ENCODE peak calls at places on chromosomes 2 and 18, in eight cellular contexts. W is hippocampal formation, F is DMS 273 treated with DMSO at 0.1 percent for 48 hours, J is amniotic epithelial cell, B is Calu3, V is ecto neural progenitor cell, T is foreskin fibroblast, A is esophagus squamous epithelium. Z is an unnamed sample.

GRCh38 chr18:49399003-49399402 is 61.4 kb downstream of the DYM start:
- DNase-seq in V (no peak), J (peak), W (no peak), A (no peak), T (peak), B (no peak), F (no peak), Z (peak)

GRCh38 chr2:39000552-39000951 is 110.9 kb downstream of the ARHGEF33 start:
- DNase-seq in J (no peak), A (no peak), B (no peak), F (no peak), V (no peak), W (no peak), T (no peak), Z (no peak)

GRCh38 chr2:3620834-3621233 is 25.9 kb downstream of the COLEC11 start:
- DNase-seq in B (no peak), A (no peak), W (no peak), J (peak), V (no peak), T (no peak), F (no peak), Z (no peak)

GRCh38 chr2:176461098-176461497 is 191.9 kb downstream of the MTX2 start:
- DNase-seq in T (no peak), A (no peak), B (no peak), F (no peak), V (no peak), J (no peak), W (no peak), Z (no peak)

GRCh38 chr18:2988041-2988794 is 24.7 kb downstream of the LPIN2 start:
- DNase-seq in A (no peak), T (peak), J (peak), V (no peak), B (no peak), W (no peak), F (no peak), Z (no peak)

GRCh38 chr18:8549254-8549653 is 60.0 kb upstream of the RAB12 start:
- DNase-seq in A (no peak), V (no peak), J (no peak), B (no peak), T (no peak), W (no peak), F (no peak), Z (no peak)

GRCh38 chr2:109609352-109610024 is 4.3 kb downstream of the SEPTIN10 start:
- DNase-seq in J (peak), F (no peak), T (peak), V (no peak), W (no peak), B (no peak), A (no peak), Z (no peak)

GRCh38 chr18:55073116-55073515 is 113.9 kb upstream of the CCDC68 start:
- DNase-seq in W (no peak), V (no peak), B (no peak), A (no peak), J (no peak), T (peak), F (no peak), Z (no peak)

GRCh38 chr2:57906152-57906732 is 140.4 kb upstream of the VRK2 start:
- DNase-seq in T (peak), F (peak), A (no peak), B (no peak), J (peak), V (no peak), W (peak), Z (no peak)

GRCh38 chr2:101698419-101699190 is 1.1 kb downstream of the MAP4K4 start:
- DNase-seq in W (no peak), T (peak), F (no peak), J (peak), B (no peak), V (peak), A (no peak), Z (no peak)

GRCh38 chr2:77813614-77814013 is 291.4 kb upstream of the LRRTM4 start:
- DNase-seq in F (no peak), A (no peak), T (no peak), W (no peak), B (no peak), V (no peak), J (peak), Z (no peak)

GRCh38 chr2:1140389-1141003 is 189.8 kb downstream of the SNTG2 start:
- DNase-seq in J (no peak), F (no peak), V (peak), B (no peak), A (no peak), T (no peak), W (no peak), Z (no peak)

GRCh38 chr18:40357536-40357935 is 1597.5 kb upstream of the PIK3C3 start:
- DNase-seq in J (no peak), W (no peak), B (no peak), A (no peak), T (peak), F (no peak), V (no peak), Z (no peak)

GRCh38 chr2:105592288-105592687 is 152.4 kb upstream of the NCK2 start:
- DNase-seq in A (no peak), T (no peak), F (no peak), V (no peak), B (peak), J (peak), W (no peak), Z (no peak)

GRCh38 chr2:40405440-40405839 is 46.5 kb downstream of the SLC8A1 start:
- DNase-seq in T (peak), J (no peak), F (no peak), W (no peak), A (no peak), V (no peak), B (no peak), Z (no peak)

GRCh38 chr2:98917031-98917459 is 19.0 kb downstream of the CRACDL start:
- DNase-seq in V (no peak), J (peak), A (no peak), W (no peak), T (peak), B (no peak), F (no peak), Z (no peak)

GRCh38 chr2:233000886-233001750 is 11.9 kb downstream of the NGEF start:
- DNase-seq in A (no peak), F (no peak), W (no peak), T (no peak), V (no peak), J (no peak), B (no peak), Z (no peak)

GRCh38 chr2:104434363-104434792 is 419.5 kb upstream of the POU3F3 start:
- DNase-seq in J (no peak), B (peak), W (peak), F (no peak), V (peak), T (no peak), A (no peak), Z (no peak)

GRCh38 chr2:207467716-207468347 is 61.9 kb upstream of the CREB1 start:
- DNase-seq in F (no peak), W (no peak), J (peak), V (no peak), T (peak), B (no peak), A (no peak), Z (no peak)

GRCh38 chr18:48446582-48447225 is 37.5 kb upstream of the ZBTB7C start:
- DNase-seq in B (peak), A (peak), F (peak), V (peak), T (peak), J (peak), W (peak), Z (peak)